ENCODE peak calls at places on chromosomes 12 and 14, in seven cellular contexts. I is foreskin fibroblast, K is pancreas, P is brain microvascular endothelial cell, G is transverse colon, C is cardiac fibroblast, V is esophagus muscularis mucosa. X is an unnamed sample.

GRCh38 chr12:84689638-84690037 is 223.0 kb downstream of the SLC6A15 start:
- DNase-seq in I (no peak), K (no peak), P (no peak), G (no peak), C (no peak), V (no peak), X (no peak)

GRCh38 chr14:42420071-42420470 is 813.4 kb downstream of the LRFN5 start:
- DNase-seq in I (no peak), K (no peak), P (no peak), G (no peak), C (no peak), V (no peak), X (no peak)

GRCh38 chr12:123142948-123143752 is 7.7 kb downstream of the PITPNM2 start:
- DNase-seq in I (no peak), K (no peak), P (no peak), G (peak), C (no peak), V (no peak), X (no peak)

GRCh38 chr14:92959189-92959531 is 36.2 kb downstream of the CHGA start:
- DNase-seq in I (no peak), K (peak), P (no peak), G (no peak), C (no peak), V (no peak), X (peak)

GRCh38 chr14:57008534-57008933 is 198.3 kb upstream of the OTX2 start:
- DNase-seq in I (no peak), K (no peak), P (no peak), G (no peak), C (no peak), V (no peak), X (no peak)

GRCh38 chr12:75722714-75723200 is 211.3 kb upstream of the KRR1 start:
- DNase-seq in I (peak), K (no peak), P (peak), G (peak), C (peak), V (no peak), X (peak)

GRCh38 chr12:70366581-70367267 is 634 bp downstream of the KCNMB4 start:
- DNase-seq in I (peak), K (peak), P (peak), G (peak), C (peak), V (no peak), X (no peak)

GRCh38 chr12:88922816-88923215 is 342.5 kb upstream of the KITLG start:
- DNase-seq in I (peak), K (no peak), P (no peak), G (no peak), C (peak), V (no peak), X (no peak)

GRCh38 chr14:75479770-75480600 is 42.3 kb upstream of the BATF start:
- DNase-seq in I (no peak), K (no peak), P (no peak), G (no peak), C (no peak), V (no peak), X (no peak)

GRCh38 chr12:104722541-104723534 is 235.3 kb downstream of the SLC41A2 start:
- DNase-seq in I (no peak), K (no peak), P (no peak), G (no peak), C (no peak), V (no peak), X (no peak)

GRCh38 chr14:26872930-26873470 is 275.2 kb upstream of the NOVA1 start:
- DNase-seq in I (no peak), K (no peak), P (no peak), G (no peak), C (no peak), V (no peak), X (no peak)

GRCh38 chr12:116010467-116010866 is 267.0 kb downstream of the MED13L start:
- DNase-seq in I (no peak), K (no peak), P (no peak), G (no peak), C (no peak), V (no peak), X (no peak)

GRCh38 chr14:102323102-102323501 is 3.6 kb downstream of the ZNF839 start:
- DNase-seq in I (peak), K (no peak), P (peak), G (peak), C (peak), V (peak), X (peak)

GRCh38 chr14:60651936-60652673 is 2.8 kb upstream of the SIX1 start:
- DNase-seq in I (peak), K (peak), P (no peak), G (no peak), C (no peak), V (no peak), X (no peak)

GRCh38 chr12:67070307-67070600 is 198.9 kb upstream of the CAND1 start:
- DNase-seq in I (peak), K (no peak), P (no peak), G (no peak), C (no peak), V (no peak), X (no peak)

GRCh38 chr14:61466249-61466904 is 145.0 kb downstream of the PRKCH start:
- DNase-seq in I (peak), K (no peak), P (peak), G (peak), C (peak), V (peak), X (peak)

GRCh38 chr14:58121530-58122186 is 30.4 kb downstream of the ARMH4 start:
- DNase-seq in I (no peak), K (no peak), P (no peak), G (no peak), C (no peak), V (no peak), X (no peak)

GRCh38 chr12:93803408-93803807 is 126.2 kb downstream of the CRADD start:
- DNase-seq in I (peak), K (no peak), P (no peak), G (no peak), C (peak), V (no peak), X (peak)

GRCh38 chr12:122137681-122138080 is 36.3 kb downstream of the IL31 start:
- DNase-seq in I (no peak), K (no peak), P (no peak), G (no peak), C (no peak), V (no peak), X (no peak)

GRCh38 chr12:49609875-49610154 is 4.4 kb upstream of the FAM186B start:
- DNase-seq in I (peak), K (no peak), P (no peak), G (no peak), C (no peak), V (no peak), X (no peak)

GRCh38 chr12:105330938-105331804 is 680 bp downstream of the C12orf75 start:
- DNase-seq in I (peak), K (peak), P (peak), G (peak), C (no peak), V (peak), X (no peak)

GRCh38 chr12:32063796-32064195 is 42.9 kb upstream of the BICD1 start:
- DNase-seq in I (no peak), K (no peak), P (no peak), G (no peak), C (no peak), V (no peak), X (no peak)

GRCh38 chr14:88143817-88144216 is 138.9 kb downstream of the GPR65 start:
- DNase-seq in I (no peak), K (no peak), P (no peak), G (no peak), C (no peak), V (no peak), X (no peak)

GRCh38 chr12:111166779-111167540 is 201.9 kb downstream of the PHETA1 start:
- DNase-seq in I (no peak), K (no peak), P (no peak), G (peak), C (peak), V (no peak), X (no peak)

GRCh38 chr14:99790978-99791376 is 2.2 kb upstream of the EML1 start:
- DNase-seq in I (no peak), K (no peak), P (no peak), G (no peak), C (no peak), V (no peak), X (no peak)

GRCh38 chr12:20345866-20346265 is 22.5 kb upstream of the PDE3A start:
- DNase-seq in I (no peak), K (no peak), P (no peak), G (no peak), C (peak), V (no peak), X (no peak)

GRCh38 chr12:20356048-20356447 is 12.3 kb upstream of the PDE3A start:
- DNase-seq in I (no peak), K (no peak), P (no peak), G (no peak), C (no peak), V (no peak), X (no peak)

GRCh38 chr12:20350495-20350894 is 17.8 kb upstream of the PDE3A start:
- DNase-seq in I (peak), K (no peak), P (peak), G (no peak), C (peak), V (no peak), X (peak)
- H3K4me3 ChIP-seq in I (no peak), K (no peak), P (no peak), G (no peak), C (no peak), V (no peak), X (no peak)

GRCh38 chr12:132506730-132507538 is 17.0 kb downstream of the FBRSL1 start:
- DNase-seq in I (peak), K (peak), P (peak), G (peak), C (peak), V (peak), X (peak)

GRCh38 chr12:132505105-132505851 is 15.3 kb downstream of the FBRSL1 start:
- DNase-seq in I (no peak), K (no peak), P (no peak), G (peak), C (no peak), V (no peak), X (no peak)

GRCh38 chr12:132507656-132508055 is 17.7 kb downstream of the FBRSL1 start:
- DNase-seq in I (no peak), K (no peak), P (no peak), G (no peak), C (no peak), V (no peak), X (no peak)

GRCh38 chr12:132505852-132506219 is 15.9 kb downstream of the FBRSL1 start:
- DNase-seq in I (peak), K (no peak), P (no peak), G (no peak), C (no peak), V (no peak), X (no peak)

GRCh38 chr12:132506328-132506727 is 16.4 kb downstream of the FBRSL1 start:
- DNase-seq in I (peak), K (no peak), P (no peak), G (no peak), C (no peak), V (no peak), X (no peak)
- H3K4me3 ChIP-seq in I (peak), K (no peak), P (peak), G (peak), C (no peak), V (peak), X (peak)

GRCh38 chr12:79686171-79686570 is 4.6 kb downstream of the PAWR start:
- DNase-seq in I (no peak), K (no peak), P (no peak), G (no peak), C (no peak), V (no peak), X (no peak)
- H3K4me3 ChIP-seq in I (no peak), K (no peak), P (no peak), G (peak), C (no peak), V (peak), X (no peak)

GRCh38 chr14:89366580-89367448 is 50.2 kb downstream of the FOXN3 start:
- DNase-seq in I (no peak), K (no peak), P (no peak), G (peak), C (peak), V (no peak), X (no peak)
- H3K4me3 ChIP-seq in I (no peak), K (no peak), P (no peak), G (peak), C (no peak), V (peak), X (no peak)

GRCh38 chr12:78009031-78009430 is 178.3 kb downstream of the NAV3 start:
- DNase-seq in I (no peak), K (no peak), P (no peak), G (no peak), C (no peak), V (no peak), X (no peak)
- H3K4me3 ChIP-seq in I (no peak), K (no peak), P (no peak), G (no peak), C (no peak), V (no peak), X (no peak)

GRCh38 chr14:63857467-63858030 is 4.7 kb downstream of the SYNE2 start:
- DNase-seq in I (no peak), K (no peak), P (no peak), G (no peak), C (no peak), V (no peak), X (no peak)

GRCh38 chr14:63855272-63855671 is 2.5 kb downstream of the SYNE2 start:
- DNase-seq in I (no peak), K (no peak), P (no peak), G (no peak), C (no peak), V (no peak), X (no peak)

GRCh38 chr14:63854330-63854729 is 1.5 kb downstream of the SYNE2 start:
- DNase-seq in I (no peak), K (no peak), P (no peak), G (no peak), C (no peak), V (no peak), X (no peak)

GRCh38 chr14:63862163-63862562 is 9.4 kb downstream of the SYNE2 start:
- DNase-seq in I (no peak), K (no peak), P (no peak), G (no peak), C (no peak), V (no peak), X (no peak)

GRCh38 chr14:63860146-63860545 is 7.3 kb downstream of the SYNE2 start:
- DNase-seq in I (no peak), K (no peak), P (no peak), G (no peak), C (no peak), V (no peak), X (no peak)
- H3K4me3 ChIP-seq in I (no peak), K (no peak), P (no peak), G (no peak), C (no peak), V (no peak), X (no peak)

GRCh38 chr14:70887207-70888150 is 19.8 kb upstream of the PCNX1 start:
- DNase-seq in I (peak), K (no peak), P (peak), G (no peak), C (peak), V (no peak), X (peak)
- H3K4me3 ChIP-seq in I (no peak), K (no peak), P (no peak), G (no peak), C (no peak), V (no peak), X (no peak)

DNA sequence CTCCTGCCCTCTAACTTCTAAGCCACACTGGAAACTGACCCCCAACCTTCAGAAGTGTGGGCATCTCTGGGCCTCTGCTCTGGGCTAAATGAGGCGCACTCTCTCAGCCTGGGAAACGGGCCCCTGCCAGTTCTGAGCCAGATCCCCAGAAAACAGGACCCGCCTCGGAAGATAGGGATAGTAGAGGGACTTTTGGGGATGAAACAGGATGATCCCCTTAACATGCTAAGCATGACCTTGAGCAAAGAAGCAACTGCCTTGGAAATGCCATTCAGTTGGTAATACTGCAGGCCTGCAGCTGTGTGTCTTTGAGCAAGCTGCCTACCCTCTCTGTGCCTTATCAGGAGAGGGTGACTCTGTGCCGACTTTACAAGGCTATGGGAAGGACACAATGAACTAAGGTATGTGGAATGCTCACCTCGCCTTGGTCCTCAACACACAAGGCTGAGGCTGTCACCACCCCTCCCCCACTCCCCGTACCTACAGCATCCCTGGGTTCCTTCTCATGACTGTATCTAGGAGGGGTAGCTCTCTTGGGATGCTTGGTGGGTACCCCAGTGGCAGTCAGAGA is 54.0 kb downstream of the NCOR2 start:
- DNase-seq in I (no peak), K (no peak), P (no peak), G (no peak), C (no peak), V (no peak), X (no peak)
- H3K4me3 ChIP-seq in I (no peak), K (no peak), P (no peak), G (no peak), C (no peak), V (peak), X (no peak)

GRCh38 chr12:22729431-22729830 is 104.5 kb downstream of the ETNK1 start:
- DNase-seq in I (no peak), K (no peak), P (no peak), G (no peak), C (no peak), V (no peak), X (no peak)
- H3K4me3 ChIP-seq in I (no peak), K (no peak), P (no peak), G (no peak), C (no peak), V (no peak), X (peak)

DNA sequence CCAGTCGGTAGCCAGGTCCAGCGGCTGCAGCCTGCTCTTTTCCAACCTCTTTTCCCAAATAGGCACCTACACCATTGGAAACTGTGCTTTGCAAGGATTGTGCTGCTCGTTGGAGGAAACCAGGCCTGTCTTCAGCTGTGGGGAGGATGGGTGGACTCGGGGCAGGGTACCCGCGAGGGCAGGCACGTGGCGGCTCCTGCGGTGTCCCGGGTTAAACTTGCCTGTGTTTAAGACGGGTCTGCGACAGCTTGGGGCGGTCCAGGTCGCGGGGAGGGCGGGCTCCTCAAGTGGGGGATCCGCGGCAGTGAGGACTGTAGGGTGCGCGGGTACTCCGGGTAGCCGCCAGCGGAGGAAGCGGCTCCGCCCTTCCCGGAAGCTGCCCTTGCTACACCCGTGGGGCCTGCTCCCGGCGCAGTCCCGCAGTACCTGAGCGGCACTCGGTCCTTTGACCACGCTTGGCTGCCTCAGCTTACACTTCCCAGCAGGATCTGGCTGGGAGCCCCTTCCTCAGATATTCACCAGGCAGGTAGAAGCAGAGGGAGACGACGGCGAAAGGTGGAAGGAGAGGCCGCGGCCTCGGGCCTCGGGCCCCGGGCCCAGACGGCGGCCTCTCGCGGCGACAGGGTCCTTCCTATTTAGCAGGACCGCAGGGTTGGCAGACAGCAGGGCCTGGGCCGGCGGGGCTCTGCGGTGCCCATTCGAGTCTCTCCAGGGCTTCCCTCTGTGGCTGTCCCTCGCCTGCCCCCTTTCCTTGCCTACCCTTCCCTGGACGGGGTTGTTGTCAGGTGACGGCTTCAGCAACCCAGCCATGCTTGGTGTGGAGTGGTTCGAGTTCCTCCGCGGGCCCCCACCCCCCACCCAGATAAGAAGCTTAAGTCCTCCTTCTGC is 2.9 kb downstream of the TTC6 start:
- DNase-seq in I (no peak), K (peak), P (no peak), G (peak), C (no peak), V (no peak), X (no peak)
- H3K4me3 ChIP-seq in I (no peak), K (no peak), P (no peak), G (peak), C (no peak), V (peak), X (no peak)

X was measured in skeletal muscle cell.